ENCODE peak calls at places on chromosomes 16 and 17, in seven cellular contexts. G is lower lobe of right lung; U is dorsolateral prefrontal cortex; E is GM23338; J is stomach; Y is keratinocyte; X is effector memory CD4-positive, alpha-beta T cell. L is an unnamed sample.

GRCh38 chr16:77304883-77305282 is 105.7 kb downstream of the SYCE1L start:
- DNase-seq in G (no peak), U (no peak), E (no peak), J (no peak), Y (no peak), X (no peak), L (no peak)

GRCh38 chr17:76161619-76162222 is 20.7 kb upstream of the FOXJ1 start:
- DNase-seq in G (no peak), U (no peak), E (no peak), J (no peak), Y (no peak), X (no peak), L (no peak)

GRCh38 chr16:53768593-53768992 is 64.6 kb downstream of the FTO start:
- DNase-seq in G (no peak), U (no peak), E (no peak), J (no peak), Y (no peak), X (no peak), L (no peak)

GRCh38 chr17:32490101-32490482 is 3.3 kb downstream of the CDK5R1 start:
- DNase-seq in G (no peak), U (no peak), E (peak; percentile 40), J (no peak), Y (no peak), X (no peak), L (peak; percentile 44)

GRCh38 chr17:36934759-36935630 is 2.3 kb upstream of the LHX1 start:
- DNase-seq in G (no peak), U (no peak), E (peak; percentile 85), J (no peak), Y (no peak), X (no peak), L (peak; percentile 64)

GRCh38 chr17:48555616-48556533 is 11.0 kb upstream of the HOXB2 start:
- DNase-seq in G (no peak), U (no peak), E (no peak), J (no peak), Y (no peak), X (no peak), L (peak; percentile 44)

GRCh38 chr16:67311607-67312449 is 14.7 kb downstream of the KCTD19 start:
- DNase-seq in G (no peak), U (no peak), E (no peak), J (no peak), Y (peak; percentile 100), X (no peak), L (no peak)

GRCh38 chr16:57245472-57246113 is 534 bp downstream of the ARL2BP start:
- DNase-seq in G (peak; percentile 73), U (no peak), E (peak; percentile 48), J (peak; percentile 40), Y (no peak), X (no peak), L (peak; percentile 82)

GRCh38 chr16:88418869-88419268 is 34.2 kb upstream of the ZFPM1 start:
- DNase-seq in G (no peak), U (no peak), E (no peak), J (no peak), Y (no peak), X (no peak), L (no peak)

GRCh38 chr16:28534542-28535373 is 4.0 kb downstream of the NUPR1 start:
- DNase-seq in G (peak; percentile 59), U (no peak), E (no peak), J (peak; percentile 47), Y (no peak), X (no peak), L (peak; percentile 68)

GRCh38 chr16:74950511-74950910 is 34.4 kb downstream of the WDR59 start:
- DNase-seq in G (no peak), U (no peak), E (no peak), J (no peak), Y (no peak), X (no peak), L (no peak)

GRCh38 chr17:27565874-27566672 is 64.9 kb upstream of the LGALS9 start:
- DNase-seq in G (peak; percentile 24), U (no peak), E (no peak), J (no peak), Y (no peak), X (no peak), L (no peak)

GRCh38 chr17:21453144-21453982 is 77.2 kb downstream of the KCNJ12 start:
- DNase-seq in G (no peak), U (no peak), E (no peak), J (no peak), Y (no peak), X (no peak), L (no peak)

GRCh38 chr16:53183442-53183841 is 128.7 kb downstream of the CHD9 start:
- DNase-seq in G (no peak), U (no peak), E (no peak), J (no peak), Y (no peak), X (no peak), L (no peak)

GRCh38 chr17:46811978-46812583 is 6.4 kb downstream of the WNT3 start:
- DNase-seq in G (no peak), U (no peak), E (no peak), J (no peak), Y (no peak), X (no peak), L (no peak)

GRCh38 chr17:11797803-11798202 is 199.5 kb downstream of the ZNF18 start:
- DNase-seq in G (no peak), U (no peak), E (peak; percentile 2), J (no peak), Y (no peak), X (no peak), L (no peak)

DNA sequence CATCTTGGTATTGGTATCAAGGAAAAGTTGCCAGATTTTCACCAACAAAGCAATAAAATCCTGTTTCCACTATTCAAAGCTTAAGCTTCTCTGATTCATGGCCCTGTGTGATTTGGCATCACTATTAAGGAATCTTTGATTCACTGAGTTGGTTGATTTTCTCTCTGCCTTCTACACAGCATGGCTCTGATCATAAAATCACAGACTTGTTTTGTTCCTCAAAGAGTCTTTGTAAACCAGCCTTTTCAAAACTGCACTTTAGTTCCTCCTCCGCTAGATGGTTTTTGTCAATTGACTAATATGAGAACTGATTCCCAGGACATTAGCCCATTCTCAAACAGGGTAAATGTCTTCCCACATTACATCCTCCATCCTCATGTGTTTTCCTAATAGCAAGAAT is 197.6 kb downstream of the DNAH9 start:
- DNase-seq in G (no peak), U (no peak), E (no peak), J (no peak), Y (no peak), X (no peak), L (no peak)
- H3K27ac ChIP-seq in G (no peak overlapping the region), U (no peak overlapping the region), E (no peak overlapping the region), J (no peak overlapping the region), Y (no peak overlapping the region), X (no peak overlapping the region), L (no peak overlapping the region)

GRCh38 chr16:86322283-86322682 is 188.0 kb upstream of the FOXF1 start:
- DNase-seq in G (no peak), U (no peak), E (no peak), J (no peak), Y (no peak), X (no peak), L (no peak)

GRCh38 chr16:86322840-86323239 is 187.5 kb upstream of the FOXF1 start:
- DNase-seq in G (no peak), U (no peak), E (no peak), J (no peak), Y (no peak), X (no peak), L (no peak)

GRCh38 chr16:86325360-86325759 is 185.0 kb upstream of the FOXF1 start:
- DNase-seq in G (no peak), U (no peak), E (no peak), J (no peak), Y (no peak), X (no peak), L (no peak)

GRCh38 chr16:86324320-86324719 is 186.0 kb upstream of the FOXF1 start:
- DNase-seq in G (no peak), U (no peak), E (no peak), J (no peak), Y (no peak), X (no peak), L (no peak)

GRCh38 chr16:86325895-86326294 is 184.4 kb upstream of the FOXF1 start:
- DNase-seq in G (no peak), U (no peak), E (no peak), J (no peak), Y (no peak), X (no peak), L (no peak)
- H3K27ac ChIP-seq in G (no peak overlapping the region), U (no peak overlapping the region), E (no peak overlapping the region), J (no peak overlapping the region), Y (no peak overlapping the region), X (no peak overlapping the region), L (no peak overlapping the region)

GRCh38 chr17:64019486-64020067 is 856 bp downstream of the ICAM2 start:
- DNase-seq in G (no peak), U (no peak), E (no peak), J (no peak), Y (no peak), X (no peak), L (no peak)

GRCh38 chr17:64016974-64017373 is 3.5 kb downstream of the ICAM2 start:
- DNase-seq in G (no peak), U (no peak), E (no peak), J (no peak), Y (no peak), X (no peak), L (no peak)

GRCh38 chr17:64016248-64016784 is 4.1 kb downstream of the ICAM2 start:
- DNase-seq in G (no peak), U (no peak), E (no peak), J (no peak), Y (no peak), X (no peak), L (no peak)

GRCh38 chr17:64015447-64015846 is 5.0 kb downstream of the ICAM2 start:
- DNase-seq in G (no peak), U (no peak), E (no peak), J (no peak), Y (no peak), X (no peak), L (no peak)

DNA sequence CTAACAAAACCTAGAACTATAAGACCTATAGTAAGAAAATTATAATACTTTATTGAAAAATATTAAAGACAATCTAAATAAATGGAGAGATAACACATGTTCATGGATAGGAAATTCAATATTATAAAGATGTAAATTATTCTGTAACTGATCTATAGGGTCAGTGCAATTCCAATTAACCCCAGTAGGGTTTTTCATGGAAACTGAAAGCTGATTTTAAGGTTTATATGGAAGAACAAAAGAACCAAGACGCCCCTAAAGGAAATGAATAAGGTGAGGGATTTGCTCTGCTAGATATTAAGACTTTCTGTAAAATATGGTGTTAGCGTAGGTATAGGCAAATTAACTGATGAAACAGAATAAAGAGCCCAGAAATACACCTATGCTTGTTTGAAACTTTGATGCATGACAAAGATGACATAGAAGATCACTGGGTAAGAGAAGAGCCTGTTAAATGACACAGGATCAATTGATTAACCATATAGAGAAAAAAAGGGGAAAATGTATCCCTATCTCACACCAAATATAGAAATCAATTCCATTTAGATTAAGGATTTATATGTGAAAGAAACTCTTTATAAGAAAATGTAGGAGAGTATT is 3.0 kb downstream of the ICAM2 start:
- DNase-seq in G (no peak), U (no peak), E (peak; percentile 27), J (no peak), Y (no peak), X (no peak), L (no peak)
- H3K27ac ChIP-seq in G (peak overlapping the region; percentile 8), U (no peak overlapping the region), E (no peak overlapping the region), J (peak overlapping the region; percentile 86), Y (no peak overlapping the region), X (peak overlapping the region; percentile 92), L (no peak overlapping the region)

DNA sequence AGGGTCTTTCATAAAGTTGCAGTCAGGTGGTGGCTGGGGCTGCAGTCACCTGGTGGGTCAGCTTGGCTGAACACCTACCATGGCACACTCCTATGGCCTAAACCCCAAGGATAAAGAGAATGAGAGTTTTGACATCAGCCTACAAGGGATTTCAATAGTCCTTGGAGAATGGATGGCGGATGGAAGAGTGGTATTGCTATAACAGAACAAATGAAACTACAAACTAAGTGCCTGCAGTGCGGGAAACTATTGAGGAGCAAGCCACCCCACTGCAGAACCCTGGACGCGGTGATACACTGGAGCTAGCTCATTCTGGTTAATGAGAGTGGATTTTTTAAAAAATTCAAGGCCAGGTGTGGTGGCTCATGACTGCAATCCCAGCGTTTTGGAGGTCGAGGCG is 3.0 kb upstream of the PRPSAP2 start:
- DNase-seq in G (no peak), U (no peak), E (no peak), J (no peak), Y (no peak), X (no peak), L (no peak)
- H3K27ac ChIP-seq in G (no peak overlapping the region), U (no peak overlapping the region), E (no peak overlapping the region), J (no peak overlapping the region), Y (no peak overlapping the region), X (no peak overlapping the region), L (no peak overlapping the region)

L was measured in upper lobe of right lung.